ENCODE peak calls at places on chromosomes 1 and 21, in five cellular contexts. K, O, N, T and L are unnamed samples.

GRCh38 chr1:219812491-219813221 is 115.7 kb downstream of the SLC30A10 start:
- DNase-seq in K (peak), O (peak), N (peak), T (peak), L (no peak)

GRCh38 chr1:82485591-82486369 is 685.0 kb downstream of the ADGRL2 start:
- DNase-seq in K (no peak), O (peak), N (no peak), T (peak), L (no peak)

GRCh38 chr1:6486433-6487011 is 4.9 kb downstream of the PLEKHG5 start:
- DNase-seq in K (peak), O (peak), N (peak), T (peak), L (peak)

GRCh38 chr1:1883092-1883858 is 7.6 kb downstream of the GNB1 start:
- DNase-seq in K (no peak), O (peak), N (no peak), T (no peak), L (no peak)

GRCh38 chr21:36909901-36910561 is 56.4 kb downstream of the HLCS start:
- DNase-seq in K (peak), O (peak), N (peak), T (peak), L (no peak)

GRCh38 chr1:245652660-245653427 is 498.1 kb downstream of the KIF26B start:
- DNase-seq in K (no peak), O (no peak), N (no peak), T (no peak), L (no peak)

GRCh38 chr1:191709215-191709614 is 449.0 kb upstream of the RGS18 start:
- DNase-seq in K (no peak), O (peak), N (no peak), T (no peak), L (no peak)

GRCh38 chr1:192632641-192633532 is 3.1 kb upstream of the RGS13 start:
- DNase-seq in K (no peak), O (no peak), N (no peak), T (no peak), L (no peak)

GRCh38 chr1:108830119-108831008 is 26.5 kb downstream of the AKNAD1 start:
- DNase-seq in K (peak), O (no peak), N (peak), T (peak), L (no peak)

GRCh38 chr1:111234866-111235265 is 7.4 kb downstream of the CHI3L2 start:
- DNase-seq in K (peak), O (no peak), N (no peak), T (no peak), L (no peak)

GRCh38 chr21:28298251-28298672 is 694.4 kb downstream of the LTN1 start:
- DNase-seq in K (peak), O (no peak), N (no peak), T (peak), L (no peak)

GRCh38 chr1:61081637-61082335 is 575 bp upstream of the NFIA start:
- DNase-seq in K (peak), O (peak), N (no peak), T (peak), L (peak)

GRCh38 chr1:226436855-226437491 is 29.1 kb upstream of the PARP1 start:
- DNase-seq in K (no peak), O (no peak), N (no peak), T (no peak), L (no peak)

GRCh38 chr1:156493154-156493631 is 7.4 kb downstream of the MEF2D start:
- DNase-seq in K (no peak), O (no peak), N (no peak), T (no peak), L (no peak)

GRCh38 chr1:29311352-29312030 is 75.2 kb downstream of the PTPRU start:
- DNase-seq in K (no peak), O (no peak), N (no peak), T (no peak), L (no peak)

GRCh38 chr1:42747125-42747524 is 7.1 kb upstream of the CLDN19 start:
- DNase-seq in K (peak), O (peak), N (no peak), T (peak), L (peak)

GRCh38 chr1:93827128-93827527 is 51.9 kb downstream of the DNTTIP2 start:
- DNase-seq in K (no peak), O (no peak), N (no peak), T (no peak), L (no peak)